ENCODE peak calls at places on chromosomes 16 and 17, in ten cellular contexts. One of them, this sample, is unnamed. For H3K4me1, the result is how much of the 10 kb centered on the place peaks cover.

GRCh38 chr17:80065478-80066170 is 29.2 kb downstream of the CCDC40 start:
- DNase-seq in SK-N-SH: no peak
- DNase-seq in tibial nerve: no peak
- DNase-seq in cardiac muscle cell: no peak
- DNase-seq in adrenal gland: no peak
- DNase-seq in hepatocyte: no peak
- DNase-seq in colonic mucosa: no peak
- DNase-seq in A549: no peak
- DNase-seq in tibial artery: no peak
- DNase-seq in lower lobe of right lung: no peak
- DNase-seq in this sample: no peak

GRCh38 chr17:45184144-45184543 is 22.5 kb downstream of the HEXIM2 start:
- DNase-seq in tibial artery: no peak
- DNase-seq in colonic mucosa: no peak
- DNase-seq in tibial nerve: no peak
- DNase-seq in A549: no peak
- DNase-seq in hepatocyte: no peak
- DNase-seq in lower lobe of right lung: no peak
- DNase-seq in adrenal gland: no peak
- DNase-seq in cardiac muscle cell: no peak
- DNase-seq in SK-N-SH: no peak
- DNase-seq in this sample: no peak

GRCh38 chr16:75099738-75100615 is 16.6 kb downstream of the LDHD start:
- DNase-seq in adrenal gland: no peak
- DNase-seq in SK-N-SH: peak
- DNase-seq in hepatocyte: no peak
- DNase-seq in lower lobe of right lung: peak
- DNase-seq in tibial artery: no peak
- DNase-seq in cardiac muscle cell: no peak
- DNase-seq in colonic mucosa: no peak
- DNase-seq in tibial nerve: no peak
- DNase-seq in A549: no peak
- DNase-seq in this sample: peak

GRCh38 chr17:44920565-44920940 is 5.3 kb upstream of the GFAP start:
- DNase-seq in adrenal gland: peak
- DNase-seq in cardiac muscle cell: no peak
- DNase-seq in colonic mucosa: no peak
- DNase-seq in tibial artery: no peak
- DNase-seq in A549: no peak
- DNase-seq in SK-N-SH: no peak
- DNase-seq in lower lobe of right lung: peak
- DNase-seq in tibial nerve: no peak
- DNase-seq in hepatocyte: no peak
- DNase-seq in this sample: peak

GRCh38 chr16:56372013-56372634 is 53.2 kb downstream of the AMFR start:
- DNase-seq in colonic mucosa: no peak
- DNase-seq in cardiac muscle cell: no peak
- DNase-seq in lower lobe of right lung: no peak
- DNase-seq in tibial nerve: no peak
- DNase-seq in tibial artery: no peak
- DNase-seq in SK-N-SH: no peak
- DNase-seq in hepatocyte: no peak
- DNase-seq in adrenal gland: no peak
- DNase-seq in A549: no peak
- DNase-seq in this sample: no peak

GRCh38 chr16:84484579-84485254 is 19.7 kb downstream of the MEAK7 start:
- DNase-seq in lower lobe of right lung: no peak
- DNase-seq in tibial artery: peak
- DNase-seq in hepatocyte: peak
- DNase-seq in adrenal gland: peak
- DNase-seq in SK-N-SH: peak
- DNase-seq in colonic mucosa: peak
- DNase-seq in cardiac muscle cell: peak
- DNase-seq in A549: peak
- DNase-seq in tibial nerve: peak
- DNase-seq in this sample: no peak

GRCh38 chr16:89175280-89176146 is 4.0 kb downstream of the CDH15 start:
- DNase-seq in colonic mucosa: no peak
- DNase-seq in adrenal gland: no peak
- DNase-seq in tibial nerve: no peak
- DNase-seq in A549: no peak
- DNase-seq in tibial artery: no peak
- DNase-seq in lower lobe of right lung: no peak
- DNase-seq in cardiac muscle cell: peak
- DNase-seq in hepatocyte: no peak
- DNase-seq in SK-N-SH: no peak
- DNase-seq in this sample: no peak

GRCh38 chr16:71837150-71837549 is 8.6 kb upstream of the ATXN1L start:
- DNase-seq in hepatocyte: no peak
- DNase-seq in SK-N-SH: no peak
- DNase-seq in tibial nerve: no peak
- DNase-seq in adrenal gland: no peak
- DNase-seq in cardiac muscle cell: no peak
- DNase-seq in colonic mucosa: no peak
- DNase-seq in tibial artery: no peak
- DNase-seq in lower lobe of right lung: no peak
- DNase-seq in A549: no peak
- DNase-seq in this sample: no peak

GRCh38 chr17:67011527-67012175 is 32.7 kb upstream of the CACNG1 start:
- DNase-seq in lower lobe of right lung: no peak
- DNase-seq in SK-N-SH: no peak
- DNase-seq in A549: no peak
- DNase-seq in hepatocyte: no peak
- DNase-seq in colonic mucosa: no peak
- DNase-seq in tibial nerve: no peak
- DNase-seq in cardiac muscle cell: no peak
- DNase-seq in tibial artery: no peak
- DNase-seq in adrenal gland: no peak
- DNase-seq in this sample: no peak

GRCh38 chr16:61926766-61927165 is 109.5 kb downstream of the CDH8 start:
- DNase-seq in colonic mucosa: no peak
- DNase-seq in tibial artery: no peak
- DNase-seq in cardiac muscle cell: no peak
- DNase-seq in tibial nerve: no peak
- DNase-seq in hepatocyte: no peak
- DNase-seq in adrenal gland: no peak
- DNase-seq in lower lobe of right lung: no peak
- DNase-seq in A549: no peak
- DNase-seq in SK-N-SH: no peak
- DNase-seq in this sample: no peak

GRCh38 chr16:20867585-20867984 is 32.6 kb downstream of the DCUN1D3 start:
- DNase-seq in tibial artery: no peak
- DNase-seq in A549: no peak
- DNase-seq in lower lobe of right lung: no peak
- DNase-seq in SK-N-SH: no peak
- DNase-seq in cardiac muscle cell: peak
- DNase-seq in hepatocyte: no peak
- DNase-seq in colonic mucosa: no peak
- DNase-seq in adrenal gland: no peak
- DNase-seq in tibial nerve: no peak
- DNase-seq in this sample: no peak

GRCh38 chr16:59634951-59635350 is 900.8 kb upstream of the GOT2 start:
- DNase-seq in hepatocyte: no peak
- DNase-seq in lower lobe of right lung: no peak
- DNase-seq in colonic mucosa: no peak
- DNase-seq in tibial nerve: no peak
- DNase-seq in adrenal gland: no peak
- DNase-seq in A549: no peak
- DNase-seq in SK-N-SH: no peak
- DNase-seq in cardiac muscle cell: peak
- DNase-seq in tibial artery: no peak
- DNase-seq in this sample: no peak

GRCh38 chr16:11635679-11636171 is 32.5 kb upstream of the SNN start:
- DNase-seq in SK-N-SH: no peak
- DNase-seq in cardiac muscle cell: no peak
- DNase-seq in tibial nerve: no peak
- DNase-seq in tibial artery: no peak
- DNase-seq in A549: no peak
- DNase-seq in hepatocyte: no peak
- DNase-seq in lower lobe of right lung: no peak
- DNase-seq in adrenal gland: no peak
- DNase-seq in colonic mucosa: no peak
- DNase-seq in this sample: no peak

GRCh38 chr17:62781356-62781755 is 26.8 kb downstream of the MARCHF10 start:
- DNase-seq in tibial nerve: no peak
- DNase-seq in hepatocyte: no peak
- DNase-seq in tibial artery: no peak
- DNase-seq in colonic mucosa: no peak
- DNase-seq in adrenal gland: no peak
- DNase-seq in SK-N-SH: no peak
- DNase-seq in cardiac muscle cell: peak
- DNase-seq in A549: no peak
- DNase-seq in lower lobe of right lung: no peak
- DNase-seq in this sample: no peak

GRCh38 chr17:9054146-9054545 is 32.8 kb downstream of the NTN1 start:
- DNase-seq in tibial artery: no peak
- DNase-seq in cardiac muscle cell: no peak
- DNase-seq in tibial nerve: no peak
- DNase-seq in A549: no peak
- DNase-seq in SK-N-SH: no peak
- DNase-seq in lower lobe of right lung: no peak
- DNase-seq in hepatocyte: no peak
- DNase-seq in adrenal gland: no peak
- DNase-seq in colonic mucosa: no peak
- DNase-seq in this sample: no peak

GRCh38 chr17:9053406-9053805 is 32.1 kb downstream of the NTN1 start:
- DNase-seq in hepatocyte: no peak
- DNase-seq in A549: no peak
- DNase-seq in cardiac muscle cell: no peak
- DNase-seq in colonic mucosa: no peak
- DNase-seq in SK-N-SH: no peak
- DNase-seq in adrenal gland: no peak
- DNase-seq in tibial artery: no peak
- DNase-seq in tibial nerve: no peak
- DNase-seq in lower lobe of right lung: no peak
- DNase-seq in this sample: no peak

GRCh38 chr17:9054611-9055010 is 33.3 kb downstream of the NTN1 start:
- DNase-seq in cardiac muscle cell: no peak
- DNase-seq in colonic mucosa: no peak
- DNase-seq in tibial nerve: no peak
- DNase-seq in lower lobe of right lung: no peak
- DNase-seq in tibial artery: no peak
- DNase-seq in SK-N-SH: no peak
- DNase-seq in adrenal gland: no peak
- DNase-seq in A549: no peak
- DNase-seq in hepatocyte: no peak
- DNase-seq in this sample: no peak

GRCh38 chr17:9056566-9056965 is 35.3 kb downstream of the NTN1 start:
- DNase-seq in cardiac muscle cell: no peak
- DNase-seq in A549: no peak
- DNase-seq in lower lobe of right lung: no peak
- DNase-seq in colonic mucosa: peak
- DNase-seq in tibial artery: peak
- DNase-seq in SK-N-SH: no peak
- DNase-seq in hepatocyte: no peak
- DNase-seq in adrenal gland: no peak
- DNase-seq in tibial nerve: peak
- DNase-seq in this sample: no peak

GRCh38 chr17:9055281-9055680 is 34.0 kb downstream of the NTN1 start:
- DNase-seq in colonic mucosa: no peak
- DNase-seq in lower lobe of right lung: no peak
- DNase-seq in tibial nerve: no peak
- DNase-seq in A549: no peak
- DNase-seq in hepatocyte: no peak
- DNase-seq in cardiac muscle cell: no peak
- DNase-seq in SK-N-SH: no peak
- DNase-seq in tibial artery: no peak
- DNase-seq in adrenal gland: no peak
- DNase-seq in this sample: no peak
- H3K4me1 ChIP-seq in colonic mucosa: under half
- H3K4me1 ChIP-seq in lower lobe of right lung: under half
- H3K4me1 ChIP-seq in tibial nerve: under half
- H3K4me1 ChIP-seq in A549: under half
- H3K4me1 ChIP-seq in hepatocyte: under half
- H3K4me1 ChIP-seq in cardiac muscle cell: under half
- H3K4me1 ChIP-seq in SK-N-SH: under half
- H3K4me1 ChIP-seq in tibial artery: under half
- H3K4me1 ChIP-seq in adrenal gland: under half
- H3K4me1 ChIP-seq in this sample: under half

DNA sequence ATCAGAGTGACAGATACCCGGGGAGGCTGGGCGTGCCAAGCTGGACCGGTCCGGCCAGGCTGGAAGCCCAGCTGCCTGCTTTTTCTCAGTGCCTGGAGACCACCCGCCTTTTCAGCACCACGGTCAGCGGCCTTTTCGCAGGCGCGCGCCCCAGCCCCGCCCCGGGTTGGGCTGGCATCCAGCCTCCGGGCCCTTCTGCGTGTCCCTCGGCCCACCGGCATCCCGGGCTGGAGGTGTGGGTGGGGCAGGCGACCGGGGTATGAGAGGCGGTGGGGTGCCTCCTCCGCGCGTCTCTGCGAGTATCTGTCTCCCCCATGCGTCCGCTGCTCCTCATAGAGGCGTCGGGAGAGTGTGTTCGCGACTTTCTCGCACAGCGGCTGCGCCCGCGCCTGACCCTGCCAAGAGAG is 102.5 kb downstream of the MRM1 start:
- DNase-seq in lower lobe of right lung: peak
- DNase-seq in A549: peak
- DNase-seq in SK-N-SH: peak
- DNase-seq in hepatocyte: peak
- DNase-seq in cardiac muscle cell: peak
- DNase-seq in adrenal gland: peak
- DNase-seq in colonic mucosa: peak
- DNase-seq in tibial nerve: no peak
- DNase-seq in tibial artery: no peak
- DNase-seq in this sample: no peak
- TF ChIP-seq CTCF in lower lobe of right lung: no peak
- TF ChIP-seq CTCF in A549: no peak
- TF ChIP-seq CTCF in SK-N-SH: no peak
- TF ChIP-seq CTCF in hepatocyte: no peak
- TF ChIP-seq CTCF in cardiac muscle cell: no peak
- TF ChIP-seq CTCF in adrenal gland: no peak
- TF ChIP-seq CTCF in colonic mucosa: no peak
- TF ChIP-seq CTCF in tibial nerve: no peak
- TF ChIP-seq CTCF in tibial artery: no peak
- TF ChIP-seq CTCF in this sample: no peak

GRCh38 chr17:13024033-13024432 is 6.2 kb upstream of the ELAC2 start:
- DNase-seq in SK-N-SH: no peak
- DNase-seq in tibial artery: no peak
- DNase-seq in cardiac muscle cell: no peak
- DNase-seq in hepatocyte: no peak
- DNase-seq in adrenal gland: no peak
- DNase-seq in colonic mucosa: no peak
- DNase-seq in lower lobe of right lung: no peak
- DNase-seq in tibial nerve: no peak
- DNase-seq in A549: peak
- DNase-seq in this sample: no peak
- H3K27ac ChIP-seq in SK-N-SH: no peak
- H3K27ac ChIP-seq in tibial artery: no peak
- H3K27ac ChIP-seq in cardiac muscle cell: no peak
- H3K27ac ChIP-seq in hepatocyte: no peak
- H3K27ac ChIP-seq in adrenal gland: no peak
- H3K27ac ChIP-seq in colonic mucosa: no peak
- H3K27ac ChIP-seq in lower lobe of right lung: no peak
- H3K27ac ChIP-seq in tibial nerve: no peak
- H3K27ac ChIP-seq in A549: no peak
- H3K27ac ChIP-seq in this sample: no peak

DNA sequence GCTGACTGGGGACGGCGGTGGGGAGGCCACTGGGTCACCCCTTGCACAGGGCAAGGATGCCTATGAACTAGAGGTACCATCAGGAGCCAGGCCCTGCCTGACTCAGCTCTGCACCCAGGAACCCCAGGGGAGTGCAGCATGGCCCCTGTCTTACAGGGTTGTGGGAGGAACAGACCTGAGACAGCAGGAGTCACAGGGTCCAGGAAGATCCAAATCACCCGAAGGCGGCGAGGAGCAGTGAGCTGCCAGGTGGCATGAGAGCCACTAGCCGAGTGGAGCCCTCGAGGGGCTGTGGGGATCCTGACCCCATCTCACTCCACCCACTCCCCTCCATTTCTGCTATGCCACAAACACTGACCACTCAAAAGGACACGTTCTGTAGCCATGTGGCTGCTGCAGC is 30.8 kb downstream of the PLD6 start:
- DNase-seq in A549: no peak
- DNase-seq in hepatocyte: no peak
- DNase-seq in lower lobe of right lung: no peak
- DNase-seq in SK-N-SH: no peak
- DNase-seq in cardiac muscle cell: no peak
- DNase-seq in tibial nerve: no peak
- DNase-seq in adrenal gland: no peak
- DNase-seq in colonic mucosa: no peak
- DNase-seq in tibial artery: no peak
- DNase-seq in this sample: no peak
- H3K4me1 ChIP-seq in A549: under half
- H3K4me1 ChIP-seq in hepatocyte: under half
- H3K4me1 ChIP-seq in lower lobe of right lung: under half
- H3K4me1 ChIP-seq in SK-N-SH: under half
- H3K4me1 ChIP-seq in cardiac muscle cell: under half
- H3K4me1 ChIP-seq in tibial nerve: under half
- H3K4me1 ChIP-seq in adrenal gland: under half
- H3K4me1 ChIP-seq in colonic mucosa: under half
- H3K4me1 ChIP-seq in tibial artery: under half
- H3K4me1 ChIP-seq in this sample: under half

This sample was measured in left lung.